ENCODE peak calls at places on chromosome 20, in six cellular contexts. Y is Peyer's patch; T is PC-3; R is A549; W is right cardiac atrium; A is CD8-positive, alpha-beta T cell. V is an unnamed sample.

GRCh38 chr20:438581-439469 is 23.5 kb downstream of the TBC1D20 start:
- DNase-seq in A (peak; percentile 65), R (no peak), T (no peak), Y (peak; percentile 55), W (no peak), V (peak; percentile 47)

GRCh38 chr20:6704132-6704861 is 63.2 kb upstream of the BMP2 start:
- DNase-seq in Y (no peak), A (no peak), T (peak; percentile 89), W (no peak), R (peak; percentile 67), V (no peak)

GRCh38 chr20:51966296-51966971 is 164.1 kb upstream of the SALL4 start:
- DNase-seq in R (peak; percentile 86), A (no peak), T (peak; percentile 95), Y (peak; percentile 18), W (peak; percentile 25), V (no peak)

GRCh38 chr20:51767018-51767866 is 948 bp downstream of the ATP9A start:
- DNase-seq in T (peak; percentile 97), R (peak; percentile 87), Y (peak; percentile 51), A (peak; percentile 36), W (peak; percentile 61), V (no peak)

GRCh38 chr20:24470782-24471582 is 1.6 kb downstream of the SYNDIG1 start:
- DNase-seq in Y (no peak), T (no peak), R (peak; percentile 20), A (no peak), W (peak; percentile 21), V (no peak)

GRCh38 chr20:38369387-38369786 is 23.1 kb downstream of the LBP start:
- DNase-seq in R (no peak), A (no peak), Y (no peak), T (peak; percentile 16), W (no peak), V (no peak)

GRCh38 chr20:51341581-51341980 is 200.9 kb downstream of the NFATC2 start:
- DNase-seq in W (no peak), R (no peak), Y (no peak), A (no peak), T (no peak), V (no peak)

GRCh38 chr20:56851552-56851951 is 222.4 kb downstream of the TFAP2C start:
- DNase-seq in A (no peak), Y (no peak), W (no peak), R (no peak), T (no peak), V (no peak)

GRCh38 chr20:36862857-36863668 is 12.9 kb upstream of the TLDC2 start:
- DNase-seq in Y (no peak), W (no peak), T (no peak), R (no peak), A (no peak), V (no peak)

GRCh38 chr20:3080939-3081388 is 3.6 kb downstream of the AVP start:
- DNase-seq in A (no peak), Y (no peak), R (peak; percentile 41), W (peak; percentile 84), T (no peak), V (no peak)

GRCh38 chr20:35561268-35561667 is 19.4 kb downstream of the ERGIC3 start:
- DNase-seq in A (no peak), T (peak; percentile 63), W (no peak), R (peak; percentile 46), Y (peak; percentile 24), V (no peak)

GRCh38 chr20:14957416-14957815 is 620.0 kb upstream of the FLRT3 start:
- DNase-seq in A (no peak), R (no peak), Y (no peak), W (no peak), T (no peak), V (no peak)

GRCh38 chr20:56835829-56836228 is 206.7 kb downstream of the TFAP2C start:
- DNase-seq in W (no peak), T (no peak), Y (no peak), A (no peak), R (no peak), V (no peak)

GRCh38 chr20:42218566-42218965 is 600.4 kb upstream of the CHD6 start:
- DNase-seq in A (no peak), W (no peak), R (no peak), Y (no peak), T (no peak), V (no peak)

GRCh38 chr20:33009214-33010132 is 2.0 kb downstream of the BPIFB2 start:
- DNase-seq in R (no peak), T (no peak), Y (no peak), W (no peak), A (no peak), V (no peak)

GRCh38 chr20:41889125-41889870 is 271.1 kb upstream of the CHD6 start:
- DNase-seq in Y (no peak), T (peak; percentile 29), W (no peak), R (peak; percentile 20), A (no peak), V (no peak)

GRCh38 chr20:36313476-36313875 is 7.3 kb downstream of the DLGAP4 start:
- DNase-seq in T (no peak), A (no peak), Y (no peak), R (no peak), W (no peak), V (no peak)

GRCh38 chr20:16054917-16055316 is 518.3 kb downstream of the KIF16B start:
- DNase-seq in T (no peak), A (no peak), Y (no peak), R (no peak), W (no peak), V (no peak)

GRCh38 chr20:63168861-63169260 is 47.1 kb downstream of the YTHDF1 start:
- DNase-seq in Y (no peak), W (no peak), T (no peak), A (no peak), R (no peak), V (no peak)

GRCh38 chr20:57109151-57109953 is 157.1 kb downstream of the BMP7 start:
- DNase-seq in R (no peak), W (no peak), A (no peak), T (no peak), Y (no peak), V (no peak)

GRCh38 chr20:12086359-12086758 is 168.7 kb downstream of the BTBD3 start:
- DNase-seq in A (no peak), T (peak; percentile 24), R (no peak), Y (no peak), W (no peak), V (no peak)

GRCh38 chr20:37567331-37567665 is 39.6 kb upstream of the BLCAP start:
- DNase-seq in T (no peak), Y (no peak), A (no peak), W (no peak), R (no peak), V (no peak)

GRCh38 chr20:62952373-62953166 is at the start of gene SLC17A9:
- DNase-seq in T (no peak), W (peak; percentile 84), R (no peak), Y (peak; percentile 92), A (peak; percentile 44), V (peak; percentile 44)

GRCh38 chr20:31414381-31414780 is 8.4 kb upstream of the DEFB121 start:
- DNase-seq in R (no peak), T (no peak), W (no peak), A (no peak), Y (no peak), V (no peak)

GRCh38 chr20:31406115-31406514 is at the start of gene DEFB121:
- DNase-seq in Y (no peak), R (no peak), T (no peak), A (no peak), W (no peak), V (no peak)

GRCh38 chr20:31410011-31410410 is 4.0 kb upstream of the DEFB121 start:
- DNase-seq in Y (no peak), R (no peak), T (no peak), A (no peak), W (no peak), V (no peak)
- H3K9me3 ChIP-seq in Y (no peaks in the 10 kb centered on the region), R (no peaks in the 10 kb centered on the region), T (no peaks in the 10 kb centered on the region), A (no peaks in the 10 kb centered on the region), W (peaks cover 1% of the 10 kb centered on the region), V (no peaks in the 10 kb centered on the region)

GRCh38 chr20:31488171-31488570 is 13.1 kb downstream of the REM1 start:
- DNase-seq in A (no peak), T (no peak), W (no peak), R (no peak), Y (no peak), V (no peak)

GRCh38 chr20:31485450-31486339 is 10.6 kb downstream of the REM1 start:
- DNase-seq in R (no peak), A (no peak), T (no peak), Y (no peak), W (peak; percentile 83), V (no peak)

GRCh38 chr20:31489152-31489551 is 14.1 kb downstream of the REM1 start:
- DNase-seq in T (no peak), A (no peak), W (no peak), Y (no peak), R (no peak), V (no peak)

DNA sequence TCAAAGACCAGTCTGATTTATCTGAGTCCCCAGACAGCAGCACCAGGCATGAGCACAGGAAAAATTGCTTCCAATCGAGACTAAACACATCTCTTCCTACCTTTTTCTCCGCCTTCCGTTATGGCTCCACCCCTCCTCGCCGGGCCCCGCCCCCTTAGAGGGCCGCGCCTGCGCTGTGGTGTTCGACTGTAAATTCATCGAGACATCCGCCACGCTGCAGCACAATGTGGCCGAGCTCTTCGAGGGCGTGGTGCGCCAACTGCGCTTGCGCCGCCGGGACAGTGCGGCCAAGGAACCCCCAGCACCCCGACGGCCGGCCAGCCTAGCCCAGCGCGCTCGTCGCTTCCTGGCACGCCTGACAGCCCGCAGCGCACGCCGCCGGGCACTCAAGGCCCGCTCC is 8.9 kb downstream of the REM1 start:
- DNase-seq in A (no peak), Y (no peak), T (no peak), W (peak; percentile 47), R (peak; percentile 42), V (no peak)
- H3K9me3 ChIP-seq in A (no peaks in the 10 kb centered on the region), Y (no peaks in the 10 kb centered on the region), T (no peaks in the 10 kb centered on the region), W (no peaks in the 10 kb centered on the region), R (no peaks in the 10 kb centered on the region), V (no peaks in the 10 kb centered on the region)

GRCh38 chr20:49284818-49285217 is 7.0 kb upstream of the ZNFX1 start:
- DNase-seq in Y (no peak), T (no peak), A (no peak), R (no peak), W (no peak), V (no peak)
- H3K9me3 ChIP-seq in Y (peaks cover 42% of the 10 kb centered on the region), T (peaks cover 35% of the 10 kb centered on the region), A (peaks cover 59% of the 10 kb centered on the region), R (peaks cover 9% of the 10 kb centered on the region), W (peaks cover 15% of the 10 kb centered on the region), V (peaks cover 85% of the 10 kb centered on the region)

DNA sequence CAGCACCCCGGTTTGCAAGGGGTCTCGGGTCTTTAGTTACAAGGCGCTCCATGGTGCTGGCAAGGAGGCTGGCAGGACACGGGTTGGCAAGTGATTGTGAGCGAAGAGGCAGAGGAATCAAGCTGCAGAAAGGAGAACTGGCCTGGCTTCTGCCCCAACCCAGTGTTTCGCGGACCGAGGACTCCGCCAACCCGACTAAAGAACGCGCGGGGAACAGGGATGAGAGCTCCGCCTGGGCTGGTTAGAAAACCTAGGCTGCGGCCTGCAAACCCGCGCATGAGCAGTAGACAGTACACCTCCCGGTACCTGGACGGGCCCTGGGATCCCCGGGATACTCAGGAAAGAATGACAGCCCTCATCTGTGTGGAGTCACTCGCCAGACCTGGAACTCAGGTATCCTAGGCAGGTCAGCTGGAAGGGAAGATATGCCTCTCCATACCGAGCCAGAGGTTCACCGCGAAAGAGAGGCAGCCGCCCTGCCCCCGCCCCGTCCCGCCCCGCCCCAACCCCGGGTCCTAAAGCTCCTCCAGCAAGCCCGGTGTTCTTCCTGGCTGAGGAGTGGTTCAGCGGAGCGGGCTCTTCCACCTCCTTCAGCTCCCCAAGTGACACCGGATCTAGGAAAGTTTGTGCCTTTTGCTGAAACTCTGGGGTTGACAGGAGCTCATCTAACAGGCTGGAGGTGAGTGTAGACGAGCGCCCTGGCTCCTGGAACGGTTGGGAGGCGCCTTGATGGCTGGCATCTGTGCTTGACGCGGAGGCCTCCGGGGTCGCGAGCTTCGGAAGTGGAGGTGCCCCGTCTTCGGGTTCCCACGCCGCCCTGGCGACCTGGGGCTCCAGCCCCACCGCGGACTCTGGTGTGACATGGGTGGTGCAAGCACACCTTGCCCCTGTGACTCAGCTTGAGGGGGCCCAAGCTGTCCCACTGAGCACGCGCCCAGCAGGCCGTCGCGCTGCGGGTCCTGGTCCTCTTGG is 1847.3 kb upstream of the DEFB115 start:
- DNase-seq in T (no peak), A (no peak), Y (no peak), R (no peak), W (no peak), V (no peak)
- H3K9me3 ChIP-seq in T (peaks cover 4% of the 10 kb centered on the region), A (no peaks in the 10 kb centered on the region), Y (no peaks in the 10 kb centered on the region), R (no peaks in the 10 kb centered on the region), W (no peaks in the 10 kb centered on the region), V (no peaks in the 10 kb centered on the region)

V was measured in T-helper 17 cell.